ENCODE peak calls at places on chromosomes 13 and 19, in four cellular contexts. O is uterus, T is transverse colon, X is breast epithelium. P is an unnamed sample.

GRCh38 chr19:46537136-46538097 is 41.8 kb upstream of the PNMA8B start:
- DNase-seq in X (no peak), O (no peak), T (peak; percentile 70), P (no peak)

GRCh38 chr13:38693641-38694040 is 6.8 kb downstream of the FREM2 start:
- DNase-seq in T (no peak), O (no peak), X (no peak), P (peak; percentile 54)

GRCh38 chr19:2083174-2083854 is 12.8 kb downstream of the MOB3A start:
- DNase-seq in O (peak; percentile 25), T (peak; percentile 64), X (no peak), P (no peak)

GRCh38 chr13:51838235-51838846 is 6.6 kb downstream of the TMEM272 start:
- DNase-seq in T (no peak), X (no peak), O (no peak), P (no peak)

GRCh38 chr13:49746111-49746510 is 46.4 kb downstream of the KPNA3 start:
- DNase-seq in O (no peak), T (peak; percentile 63), X (no peak), P (no peak)

GRCh38 chr19:9838324-9838723 is 3.2 kb downstream of the PIN1 start:
- DNase-seq in O (no peak), T (no peak), X (no peak), P (no peak)

GRCh38 chr19:36060430-36060829 is 5.7 kb downstream of the WDR62 start:
- DNase-seq in T (peak; percentile 24), X (no peak), O (peak; percentile 35), P (no peak)

GRCh38 chr19:2359992-2360875 is at the start of gene TMPRSS9:
- DNase-seq in O (no peak), T (no peak), X (no peak), P (no peak)

GRCh38 chr19:33288666-33289065 is 13.7 kb downstream of the CEBPA start:
- DNase-seq in X (no peak), T (no peak), O (no peak), P (no peak)

GRCh38 chr13:42946927-42947326 is 45.1 kb downstream of the EPSTI1 start:
- DNase-seq in O (no peak), T (no peak), X (no peak), P (no peak)

GRCh38 chr13:95298971-95299627 is 2.2 kb downstream of the ABCC4 start:
- DNase-seq in T (no peak), X (no peak), O (no peak), P (no peak)

GRCh38 chr19:46925548-46925950 is 64.8 kb downstream of the ARHGAP35 start:
- DNase-seq in T (peak; percentile 51), X (no peak), O (no peak), P (no peak)

GRCh38 chr13:73803997-73804396 is 330.2 kb downstream of the KLF12 start:
- DNase-seq in X (no peak), O (no peak), T (no peak), P (no peak)

GRCh38 chr13:36986462-36987240 is 12.5 kb downstream of the ALG5 start:
- DNase-seq in O (no peak), T (no peak), X (no peak), P (no peak)

GRCh38 chr19:33464733-33465115 is 56.9 kb downstream of the PEPD start:
- DNase-seq in X (peak; percentile 9), T (no peak), O (no peak), P (no peak)

GRCh38 chr13:110187501-110188161 is 119.3 kb downstream of the COL4A1 start:
- DNase-seq in O (no peak), X (no peak), T (no peak), P (no peak)

GRCh38 chr19:55697698-55698097 is 22.7 kb downstream of the EPN1 start:
- DNase-seq in O (no peak), X (no peak), T (no peak), P (no peak)

GRCh38 chr13:58712191-58712590 is 1080.6 kb downstream of the PCDH17 start:
- DNase-seq in T (no peak), O (no peak), X (no peak), P (no peak)

GRCh38 chr19:5292453-5292842 is 48.2 kb downstream of the PTPRS start:
- DNase-seq in O (no peak), X (no peak), T (peak; percentile 30), P (peak; percentile 51)

GRCh38 chr19:6527893-6528543 is 2.8 kb upstream of the TNFSF9 start:
- DNase-seq in O (no peak), T (no peak), X (no peak), P (no peak)

GRCh38 chr13:64278493-64278892 is 2862.8 kb upstream of the PCDH20 start:
- DNase-seq in X (no peak), T (no peak), O (no peak), P (no peak)

GRCh38 chr19:21603431-21604153 is 98.2 kb downstream of the ZNF429 start:
- DNase-seq in X (no peak), T (no peak), O (no peak), P (no peak)

DNA sequence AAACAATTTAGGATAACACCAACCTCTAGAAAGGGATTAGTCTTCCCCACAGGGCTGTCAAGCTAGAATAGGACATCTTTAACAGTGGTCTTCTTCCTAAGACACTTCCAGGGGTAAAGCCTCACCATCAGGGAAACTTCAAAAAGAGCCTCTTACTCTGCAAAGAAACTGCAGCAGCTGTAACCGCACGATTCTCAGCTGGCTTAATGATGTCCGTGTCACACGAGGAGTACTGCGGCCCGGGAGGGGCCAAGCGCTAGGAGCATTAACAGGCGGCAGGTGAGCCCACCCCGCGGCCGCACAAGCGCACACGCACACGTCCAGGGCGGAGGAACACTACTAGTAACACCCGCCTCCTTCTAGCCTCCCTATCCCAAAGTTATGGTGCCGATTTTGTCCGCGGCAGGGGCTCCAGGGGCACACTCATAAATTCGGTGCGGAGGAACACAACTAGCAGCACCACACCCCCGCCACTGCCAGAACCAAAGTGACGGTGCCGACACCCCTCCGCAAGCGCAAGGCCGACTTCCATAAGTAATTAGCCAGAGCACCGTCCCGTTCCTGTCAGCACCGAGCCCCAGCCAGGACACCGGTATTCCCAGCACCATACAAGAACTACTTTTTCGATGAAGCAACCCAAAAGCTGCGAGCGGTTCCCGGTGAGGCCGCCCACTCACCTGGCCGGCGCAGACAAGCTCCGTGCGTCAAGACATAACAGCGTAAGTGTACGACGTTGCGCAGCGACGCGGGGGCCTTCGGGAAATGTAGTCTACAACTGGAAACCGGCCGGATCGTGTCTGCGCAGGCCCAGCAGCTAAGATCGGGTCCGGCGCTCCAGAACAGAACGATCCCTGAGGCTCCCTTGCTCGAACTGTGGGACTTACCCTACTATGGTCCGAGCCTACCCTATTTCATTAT is at the start of the genes ZNF540 and ZNF571:
- DNase-seq in T (peak; percentile 95), X (peak; percentile 92), O (peak; percentile 93), P (peak; percentile 97)
- TF ChIP-seq POLR2A in T (peak; percentile 58), X (peak; percentile 47), O (peak; percentile 68), P (peak; percentile 72)

GRCh38 chr19:18419195-18419698 is at the start of gene SSBP4:
- DNase-seq in O (peak; percentile 62), X (no peak), T (peak; percentile 75), P (peak; percentile 54)
- TF ChIP-seq CTCF in O (peak; percentile 67), X (peak; percentile 70), T (no peak), P (no peak)

GRCh38 chr19:14410775-14411134 is 8.4 kb downstream of the DDX39A start:
- DNase-seq in O (no peak), X (no peak), T (no peak), P (no peak)

GRCh38 chr19:14411161-14411560 is 8.0 kb downstream of the DDX39A start:
- DNase-seq in T (no peak), X (no peak), O (no peak), P (no peak)

GRCh38 chr19:14409157-14410053 is 9.7 kb downstream of the DDX39A start:
- DNase-seq in O (no peak), T (no peak), X (no peak), P (no peak)

GRCh38 chr19:14408641-14409120 is 10.5 kb downstream of the DDX39A start:
- DNase-seq in T (no peak), X (no peak), O (no peak), P (no peak)

GRCh38 chr19:14410054-14410774 is 8.9 kb downstream of the DDX39A start:
- DNase-seq in X (no peak), O (no peak), T (no peak), P (no peak)
- TF ChIP-seq POLR2A in X (no peak), O (no peak), T (no peak), P (no peak)

GRCh38 chr19:18856385-18857126 is 24.8 kb downstream of the UPF1 start:
- DNase-seq in T (no peak), O (no peak), X (no peak), P (no peak)
- TF ChIP-seq CTCF in T (no peak), O (no peak), X (no peak), P (peak; percentile 55)

GRCh38 chr19:38374332-38375097 is at the start of gene PSMD8:
- DNase-seq in T (peak; percentile 99), O (peak; percentile 99), X (peak; percentile 99), P (peak; percentile 100)
- TF ChIP-seq POLR2A in T (peak; percentile 95), O (peak; percentile 91), X (peak; percentile 87), P (peak; percentile 98)

GRCh38 chr19:42311612-42312160 is 1.4 kb upstream of the TMEM145 start:
- DNase-seq in X (no peak), T (no peak), O (no peak), P (no peak)
- TF ChIP-seq CTCF in X (no peak), T (no peak), O (no peak), P (no peak)